ENCODE peak calls at places on chromosome 6, in six cellular contexts. P, I, X, N, Y and Z are unnamed samples.

GRCh38 chr6:26155066-26155925 is 68.1 kb downstream of the HFE start:
- DNase-seq in N (no peak), X (no peak), I (peak; percentile 47), Y (peak; percentile 48), P (peak; percentile 24), Z (no peak)

GRCh38 chr6:11798096-11798495 is 19.5 kb upstream of the ADTRP start:
- DNase-seq in N (no peak), X (peak; percentile 44), P (no peak), I (peak; percentile 83), Y (no peak), Z (no peak)

GRCh38 chr6:50816115-50816675 is 2.5 kb upstream of the TFAP2B start:
- DNase-seq in Y (peak; percentile 75), P (peak; percentile 88), X (no peak), N (peak; percentile 75), I (peak; percentile 77), Z (peak; percentile 92)

GRCh38 chr6:33279971-33280511 is 3.1 kb downstream of the B3GALT4 start:
- DNase-seq in Y (peak; percentile 86), P (peak; percentile 69), I (peak; percentile 78), N (no peak), X (no peak), Z (no peak)

GRCh38 chr6:147322299-147323162 is 118.3 kb downstream of the STXBP5 start:
- DNase-seq in Y (no peak), P (no peak), X (no peak), I (peak; percentile 73), N (no peak), Z (no peak)

GRCh38 chr6:36267731-36268477 is 2.0 kb upstream of the PNPLA1 start:
- DNase-seq in I (no peak), N (no peak), Y (no peak), X (no peak), P (no peak), Z (no peak)

GRCh38 chr6:134589512-134589911 is 271.6 kb upstream of the SGK1 start:
- DNase-seq in P (no peak), X (peak; percentile 99), I (peak; percentile 98), N (no peak), Y (no peak), Z (no peak)

GRCh38 chr6:1395496-1395895 is 6.1 kb downstream of the FOXF2 start:
- DNase-seq in N (no peak), I (peak; percentile 76), Y (no peak), P (no peak), X (no peak), Z (no peak)

GRCh38 chr6:148425443-148425842 is 82.8 kb downstream of the SASH1 start:
- DNase-seq in P (no peak), N (no peak), X (no peak), Y (no peak), I (no peak), Z (no peak)

GRCh38 chr6:41646026-41646795 is 7.9 kb downstream of the MDFI start:
- DNase-seq in I (no peak), X (no peak), Y (no peak), N (no peak), P (no peak), Z (no peak)

GRCh38 chr6:37376078-37376743 is 22.4 kb downstream of the RNF8 start:
- DNase-seq in N (no peak), X (no peak), Y (no peak), I (no peak), P (no peak), Z (no peak)

GRCh38 chr6:37382954-37383353 is 29.2 kb downstream of the RNF8 start:
- DNase-seq in Y (no peak), P (no peak), N (no peak), I (no peak), X (no peak), Z (no peak)

GRCh38 chr6:37381579-37381978 is 27.8 kb downstream of the RNF8 start:
- DNase-seq in Y (peak; percentile 63), X (peak; percentile 4), N (peak; percentile 33), P (peak; percentile 93), I (peak; percentile 61), Z (no peak)
- TF ChIP-seq CTCF in Y (peak; percentile 70), X (peak; percentile 53), N (peak; percentile 20), P (peak; percentile 47), I (peak; percentile 53), Z (peak; percentile 63)

GRCh38 chr6:55449219-55449618 is 122.0 kb downstream of the GFRAL start:
- DNase-seq in N (no peak), I (no peak), P (peak; percentile 41), Y (no peak), X (no peak), Z (no peak)
- TF ChIP-seq CTCF in N (no peak), I (no peak), P (no peak), Y (peak; percentile 19), X (no peak), Z (peak; percentile 47)

GRCh38 chr6:46042355-46042999 is 26.8 kb upstream of the CLIC5 start:
- DNase-seq in X (no peak), Y (peak; percentile 44), N (no peak), P (peak; percentile 65), I (peak; percentile 38), Z (no peak)
- TF ChIP-seq CTCF in X (peak; percentile 46), Y (peak; percentile 41), N (peak; percentile 36), P (peak; percentile 70), I (peak; percentile 41), Z (peak; percentile 44)

DNA sequence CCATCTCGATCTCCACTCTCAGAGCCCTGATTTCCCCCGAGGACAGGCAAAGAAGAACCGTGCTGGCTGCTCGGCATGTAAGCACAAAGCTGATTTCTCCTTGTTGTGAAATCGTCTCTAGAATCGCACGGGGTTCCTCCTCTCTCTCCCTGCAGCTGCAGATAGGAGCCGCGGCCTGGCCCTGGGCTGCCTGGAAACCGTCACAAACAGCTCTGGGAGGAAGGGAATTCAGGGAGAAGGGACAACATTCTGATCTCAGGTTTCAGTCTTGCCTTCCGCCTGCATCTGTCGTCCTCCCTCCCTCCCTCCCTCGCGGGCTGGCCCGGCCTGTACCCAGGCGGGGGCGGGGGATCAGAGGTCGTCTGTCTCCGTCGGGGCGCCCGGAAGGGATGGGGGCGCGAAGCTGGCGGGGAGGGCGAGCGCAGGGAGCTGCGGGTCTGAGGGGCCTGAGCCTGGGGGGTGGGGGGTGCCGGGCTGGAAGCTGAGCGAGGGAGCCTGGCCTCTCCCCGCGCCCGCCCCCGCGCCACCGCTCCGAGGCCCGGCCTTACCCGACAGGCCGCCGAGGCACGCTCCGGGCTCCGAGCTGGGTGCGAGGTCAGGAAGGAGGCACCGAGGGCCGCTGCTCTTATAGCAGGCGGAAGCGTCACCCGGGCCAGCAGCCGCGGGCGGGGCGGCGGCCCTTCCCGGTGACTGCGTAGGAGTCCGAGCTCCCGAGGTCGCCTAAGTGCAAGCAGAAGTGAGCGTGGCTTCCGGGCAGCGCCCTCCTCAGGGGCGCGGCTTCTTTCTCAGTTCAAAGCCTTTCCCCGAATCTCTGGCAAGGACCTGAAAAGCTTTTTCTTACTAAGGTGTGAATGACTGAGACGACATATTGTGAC is at the start of gene SERPINB1:
- DNase-seq in P (peak; percentile 93), X (peak; percentile 84), N (peak; percentile 92), Y (peak; percentile 87), I (peak; percentile 97), Z (peak; percentile 91)
- TF ChIP-seq CTCF in P (no peak), X (no peak), N (no peak), Y (no peak), I (no peak), Z (peak; percentile 20)